ENCODE peak calls at places on chromosome 2, in four cellular contexts. Y, I, J and N are unnamed samples.

GRCh38 chr2:204763974-204764703 is 218.9 kb downstream of the PARD3B start:
- DNase-seq in Y (no peak), I (no peak), J (no peak), N (no peak)

GRCh38 chr2:55033076-55033742 is 17.0 kb downstream of the RTN4 start:
- DNase-seq in Y (no peak), I (no peak), J (no peak), N (no peak)

GRCh38 chr2:170660406-170660805 is 54.7 kb upstream of the SP5 start:
- DNase-seq in Y (no peak), I (no peak), J (no peak), N (no peak)

GRCh38 chr2:214104219-214104618 is 306.6 kb upstream of the VWC2L start:
- DNase-seq in Y (no peak), I (no peak), J (no peak), N (no peak)

GRCh38 chr2:69060938-69061501 is 48.0 kb downstream of the ANTXR1 start:
- DNase-seq in Y (no peak), I (no peak), J (no peak), N (no peak)

GRCh38 chr2:241734467-241735208 is at the start of gene D2HGDH:
- DNase-seq in Y (peak), I (peak), J (peak), N (peak)

GRCh38 chr2:226793615-226794014 is 6.0 kb downstream of the IRS1 start:
- DNase-seq in Y (no peak), I (no peak), J (no peak), N (no peak)

GRCh38 chr2:2848621-2849443 is 517.8 kb upstream of the MYT1L start:
- DNase-seq in Y (no peak), I (peak), J (no peak), N (no peak)

GRCh38 chr2:237720962-237721361 is 77.6 kb upstream of the RBM44 start:
- DNase-seq in Y (no peak), I (no peak), J (no peak), N (no peak)

GRCh38 chr2:102686479-102687439 is 67.4 kb downstream of the SLC9A2 start:
- DNase-seq in Y (no peak), I (no peak), J (no peak), N (no peak)

GRCh38 chr2:220664272-220665107 is 907.6 kb downstream of the EPHA4 start:
- DNase-seq in Y (no peak), I (no peak), J (no peak), N (no peak)

GRCh38 chr2:231554748-231555545 is 24.7 kb upstream of the NMUR1 start:
- DNase-seq in Y (peak), I (no peak), J (no peak), N (no peak)

GRCh38 chr2:231604101-231604684 is 11.5 kb downstream of the TEX44 start:
- DNase-seq in Y (peak), I (no peak), J (peak), N (no peak)

GRCh38 chr2:237290249-237290648 is 123.7 kb downstream of the COL6A3 start:
- DNase-seq in Y (peak), I (no peak), J (no peak), N (no peak)

GRCh38 chr2:85577386-85578242 is at the start of gene VAMP8:
- DNase-seq in Y (peak), I (no peak), J (peak), N (no peak)

GRCh38 chr2:160583162-160583522 is 89.5 kb upstream of the RBMS1 start:
- DNase-seq in Y (no peak), I (no peak), J (no peak), N (no peak)

GRCh38 chr2:241352227-241352626 is 3.9 kb upstream of the FARP2 start:
- DNase-seq in Y (no peak), I (no peak), J (no peak), N (no peak)

GRCh38 chr2:23757686-23758433 is 169.1 kb downstream of the ATAD2B start:
- DNase-seq in Y (no peak), I (no peak), J (no peak), N (no peak)

GRCh38 chr2:213317929-213318328 is 33.7 kb downstream of the SPAG16 start:
- DNase-seq in Y (no peak), I (no peak), J (no peak), N (no peak)

GRCh38 chr2:115880558-115880957 is 1438.1 kb downstream of the DPP10 start:
- DNase-seq in Y (no peak), I (no peak), J (no peak), N (no peak)

GRCh38 chr2:141182246-141182645 is 948.6 kb downstream of the LRP1B start:
- DNase-seq in Y (no peak), I (no peak), J (no peak), N (no peak)

GRCh38 chr2:23669413-23670244 is 257.3 kb downstream of the ATAD2B start:
- DNase-seq in Y (peak), I (no peak), J (no peak), N (no peak)

GRCh38 chr2:75640621-75641121 is 5.9 kb upstream of the MRPL19 start:
- DNase-seq in Y (peak), I (peak), J (peak), N (peak)

GRCh38 chr2:102439065-102439695 is 16.2 kb downstream of the IL18RAP start:
- DNase-seq in Y (no peak), I (no peak), J (no peak), N (no peak)

GRCh38 chr2:168190590-168191336 is 56.6 kb downstream of the STK39 start:
- DNase-seq in Y (no peak), I (no peak), J (no peak), N (no peak)

GRCh38 chr2:196101325-196101981 is 32.8 kb upstream of the DNAH7 start:
- DNase-seq in Y (peak), I (no peak), J (peak), N (no peak)

GRCh38 chr2:171702781-171703556 is 15.7 kb downstream of the DYNC1I2 start:
- DNase-seq in Y (no peak), I (no peak), J (no peak), N (no peak)

GRCh38 chr2:131584380-131584779 is 56.7 kb downstream of the CCDC74A start:
- DNase-seq in Y (no peak), I (no peak), J (no peak), N (no peak)

GRCh38 chr2:172564376-172564775 is 8.5 kb downstream of the PDK1 start:
- DNase-seq in Y (no peak), I (no peak), J (no peak), N (no peak)

GRCh38 chr2:196113061-196113974 is 44.7 kb upstream of the DNAH7 start:
- DNase-seq in Y (no peak), I (no peak), J (no peak), N (no peak)

GRCh38 chr2:138037090-138037489 is 72.8 kb downstream of the HNMT start:
- DNase-seq in Y (no peak), I (no peak), J (no peak), N (no peak)

GRCh38 chr2:61016392-61017002 is 1.0 kb upstream of the PEX13 start:
- DNase-seq in Y (no peak), I (no peak), J (peak), N (no peak)

GRCh38 chr2:61014805-61015204 is 2.7 kb upstream of the PEX13 start:
- DNase-seq in Y (no peak), I (no peak), J (no peak), N (no peak)

GRCh38 chr2:61015971-61016370 is 1.5 kb upstream of the PEX13 start:
- DNase-seq in Y (no peak), I (no peak), J (no peak), N (no peak)

GRCh38 chr2:61011649-61012048 is 5.9 kb upstream of the PEX13 start:
- DNase-seq in Y (no peak), I (no peak), J (no peak), N (no peak)

GRCh38 chr2:61013382-61013781 is 4.1 kb upstream of the PEX13 start:
- DNase-seq in Y (no peak), I (no peak), J (no peak), N (no peak)
- TF ChIP-seq CTCF in Y (no peak), I (no peak), J (no peak), N (no peak)

GRCh38 chr2:88668862-88669261 is 22.6 kb upstream of the RPIA start:
- DNase-seq in Y (no peak), I (no peak), J (no peak), N (no peak)
- TF ChIP-seq CTCF in Y (no peak), I (no peak), J (no peak), N (no peak)

GRCh38 chr2:187451510-187451909 is 3.5 kb upstream of the CALCRL start:
- DNase-seq in Y (no peak), I (no peak), J (no peak), N (no peak)
- TF ChIP-seq CTCF in Y (no peak), I (no peak), J (no peak), N (no peak)

DNA sequence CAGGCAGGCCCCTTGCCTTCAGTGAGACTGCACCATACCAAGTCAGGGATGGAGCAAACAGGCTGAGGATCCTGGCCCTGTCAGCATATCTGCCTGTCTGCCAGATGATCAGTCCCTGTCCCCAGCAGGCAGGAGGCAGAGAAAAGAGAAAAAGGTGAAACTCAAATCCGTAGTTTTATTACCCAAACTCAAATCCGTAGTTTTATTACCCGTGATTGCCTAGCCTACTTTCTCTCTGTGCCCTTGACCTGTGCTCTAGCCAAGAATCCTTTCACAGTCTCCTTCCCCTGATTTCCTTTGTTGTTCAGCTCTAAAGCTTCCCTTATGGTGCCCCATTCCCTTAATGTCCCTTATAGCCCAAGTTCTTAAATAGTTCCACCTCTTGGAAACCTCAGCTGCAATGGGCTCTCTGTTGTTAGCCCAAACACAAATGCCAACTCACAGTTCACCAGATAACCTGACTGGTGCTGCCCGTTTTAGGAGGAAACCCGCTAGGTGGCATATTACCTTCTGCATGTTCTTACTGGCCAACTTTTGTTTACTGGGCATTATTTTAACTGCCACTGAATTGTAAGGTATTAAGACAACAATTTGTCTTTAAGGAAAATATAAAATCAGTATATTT is 125.6 kb upstream of the FZD5 start:
- DNase-seq in Y (peak), I (no peak), J (no peak), N (no peak)
- TF ChIP-seq CTCF in Y (no peak), I (no peak), J (no peak), N (no peak)

GRCh38 chr2:29115797-29116781 is 874 bp downstream of the CLIP4 start:
- DNase-seq in Y (peak), I (peak), J (peak), N (no peak)
- TF ChIP-seq CTCF in Y (no peak), I (no peak), J (no peak), N (no peak)

DNA sequence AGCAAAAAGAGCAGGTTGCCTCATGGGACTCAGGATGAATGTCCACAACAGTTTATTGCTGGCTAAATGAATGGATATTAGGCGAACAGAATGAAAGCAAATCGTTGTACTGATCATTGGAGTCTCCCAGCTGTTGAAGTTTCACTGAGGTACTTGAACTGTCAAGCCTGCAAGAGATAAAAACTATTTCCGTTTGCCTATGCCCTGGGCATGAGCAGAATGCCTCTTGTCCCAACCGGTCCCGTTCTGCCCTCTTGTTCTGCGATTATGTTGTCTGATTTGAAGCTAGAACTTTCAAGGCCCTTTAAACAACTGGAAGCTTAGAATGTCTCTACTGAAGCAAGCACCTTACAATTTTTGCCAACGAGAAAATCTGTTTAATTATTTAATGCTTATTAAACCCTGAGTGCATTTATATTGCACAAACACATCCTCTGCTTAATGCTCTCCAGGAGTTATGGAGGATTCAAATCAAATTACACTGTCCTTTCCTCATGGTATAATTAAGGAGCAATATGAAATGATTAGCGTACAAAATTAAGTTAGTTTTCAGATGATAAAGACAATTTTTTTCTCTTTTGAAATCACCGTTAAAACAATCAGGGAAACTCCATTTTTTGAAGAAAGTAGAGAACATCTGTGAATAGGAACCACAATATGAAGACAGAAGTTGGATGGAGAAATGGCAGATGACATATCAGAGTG is 17.7 kb downstream of the QPCT start:
- DNase-seq in Y (no peak), I (no peak), J (no peak), N (no peak)
- TF ChIP-seq CTCF in Y (no peak), I (no peak), J (no peak), N (no peak)

DNA sequence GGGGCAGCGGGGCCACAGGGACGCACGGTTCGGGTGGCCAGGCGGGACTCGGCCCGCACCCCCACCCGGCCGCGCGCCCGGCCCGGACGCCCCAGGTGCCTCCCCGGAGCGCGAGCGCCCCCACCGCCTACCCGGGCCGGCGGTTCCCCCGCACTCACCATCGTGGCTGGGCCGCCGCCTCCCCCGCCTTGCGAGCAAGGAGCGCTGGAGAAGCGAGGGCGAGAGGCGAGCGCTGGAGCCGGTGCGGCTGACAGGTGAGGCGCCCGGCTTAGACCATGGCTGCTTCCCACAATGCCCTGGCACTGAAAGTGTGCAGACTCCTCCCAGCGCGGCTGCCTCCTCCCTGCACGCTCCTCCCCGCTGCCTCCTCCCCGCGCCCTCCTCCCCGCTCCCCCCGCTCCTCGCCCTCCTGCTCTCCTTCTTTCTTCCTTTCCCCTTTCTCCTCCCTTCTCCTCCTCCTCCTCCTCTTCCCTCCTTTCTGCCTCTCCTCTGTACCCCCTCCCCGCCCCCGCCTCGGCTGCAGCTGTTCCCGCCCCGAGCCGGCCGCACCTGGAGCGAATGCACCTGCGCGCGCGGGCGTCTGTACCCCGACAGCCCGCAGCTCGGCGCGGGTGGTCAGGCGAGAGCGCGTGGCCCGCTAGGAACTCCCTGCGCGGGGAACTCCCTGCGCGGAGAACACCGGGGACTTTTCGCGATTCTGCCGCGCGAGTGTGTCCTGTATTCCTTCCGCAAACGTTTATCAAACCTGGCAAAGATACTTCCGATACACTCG is at the start of gene AP1S3:
- DNase-seq in Y (peak), I (peak), J (peak), N (peak)
- TF ChIP-seq CTCF in Y (no peak), I (no peak), J (peak), N (no peak)

GRCh38 chr2:225479386-225479785 is 79.9 kb downstream of the NYAP2 start:
- DNase-seq in Y (no peak), I (no peak), J (no peak), N (no peak)
- TF ChIP-seq CTCF in Y (no peak), I (no peak), J (no peak), N (no peak)